ENCODE peak calls at places on chromosomes 2 and 18, in ten cellular contexts. One of them, this sample, is unnamed.

GRCh38 chr2:105792561-105792960 is 47.8 kb downstream of the NCK2 start:
- DNase-seq in naive B cell: no peak
- DNase-seq in central memory CD8-positive, alpha-beta T cell: no peak
- DNase-seq in stimulated activated CD4-positive, alpha-beta T cell treated with anti-CD3 and anti-CD28 coated beads, Interleukin-2, amount 100 ng/mL, for 48 hours: no peak
- DNase-seq in naive thymus-derived CD4-positive, alpha-beta T cell: no peak
- DNase-seq in HS-5: no peak
- DNase-seq in NCI-H1105: no peak
- DNase-seq in cerebellar nuclear complex: no peak
- DNase-seq in GM12878: no peak
- DNase-seq in psoas muscle: no peak
- DNase-seq in this sample: no peak

GRCh38 chr2:127220102-127220806 is at the start of gene CYP27C1:
- DNase-seq in naive B cell: no peak
- DNase-seq in central memory CD8-positive, alpha-beta T cell: no peak
- DNase-seq in stimulated activated CD4-positive, alpha-beta T cell treated with anti-CD3 and anti-CD28 coated beads, Interleukin-2, amount 100 ng/mL, for 48 hours: no peak
- DNase-seq in naive thymus-derived CD4-positive, alpha-beta T cell: no peak
- DNase-seq in HS-5: no peak
- DNase-seq in NCI-H1105: no peak
- DNase-seq in cerebellar nuclear complex: no peak
- DNase-seq in GM12878: no peak
- DNase-seq in psoas muscle: no peak
- DNase-seq in this sample: no peak

GRCh38 chr2:150938586-150938985 is 323.1 kb downstream of the RBM43 start:
- DNase-seq in naive B cell: no peak
- DNase-seq in central memory CD8-positive, alpha-beta T cell: no peak
- DNase-seq in stimulated activated CD4-positive, alpha-beta T cell treated with anti-CD3 and anti-CD28 coated beads, Interleukin-2, amount 100 ng/mL, for 48 hours: no peak
- DNase-seq in naive thymus-derived CD4-positive, alpha-beta T cell: no peak
- DNase-seq in HS-5: no peak
- DNase-seq in NCI-H1105: no peak
- DNase-seq in cerebellar nuclear complex: no peak
- DNase-seq in GM12878: no peak
- DNase-seq in psoas muscle: no peak
- DNase-seq in this sample: no peak

GRCh38 chr2:109531221-109531620 is 82.5 kb downstream of the SEPTIN10 start:
- DNase-seq in naive B cell: no peak
- DNase-seq in central memory CD8-positive, alpha-beta T cell: no peak
- DNase-seq in stimulated activated CD4-positive, alpha-beta T cell treated with anti-CD3 and anti-CD28 coated beads, Interleukin-2, amount 100 ng/mL, for 48 hours: no peak
- DNase-seq in naive thymus-derived CD4-positive, alpha-beta T cell: no peak
- DNase-seq in HS-5: no peak
- DNase-seq in NCI-H1105: no peak
- DNase-seq in cerebellar nuclear complex: no peak
- DNase-seq in GM12878: no peak
- DNase-seq in psoas muscle: no peak
- DNase-seq in this sample: no peak

GRCh38 chr2:105802587-105802986 is 57.9 kb downstream of the NCK2 start:
- DNase-seq in naive B cell: peak; percentile 81
- DNase-seq in central memory CD8-positive, alpha-beta T cell: no peak
- DNase-seq in stimulated activated CD4-positive, alpha-beta T cell treated with anti-CD3 and anti-CD28 coated beads, Interleukin-2, amount 100 ng/mL, for 48 hours: peak; percentile 46
- DNase-seq in naive thymus-derived CD4-positive, alpha-beta T cell: peak; percentile 59
- DNase-seq in HS-5: no peak
- DNase-seq in NCI-H1105: no peak
- DNase-seq in cerebellar nuclear complex: no peak
- DNase-seq in GM12878: peak; percentile 74
- DNase-seq in psoas muscle: no peak
- DNase-seq in this sample: no peak

GRCh38 chr2:216023055-216023648 is 9.8 kb upstream of the MREG start:
- DNase-seq in naive B cell: peak; percentile 29
- DNase-seq in central memory CD8-positive, alpha-beta T cell: no peak
- DNase-seq in stimulated activated CD4-positive, alpha-beta T cell treated with anti-CD3 and anti-CD28 coated beads, Interleukin-2, amount 100 ng/mL, for 48 hours: peak; percentile 45
- DNase-seq in naive thymus-derived CD4-positive, alpha-beta T cell: no peak
- DNase-seq in HS-5: no peak
- DNase-seq in NCI-H1105: peak; percentile 7
- DNase-seq in cerebellar nuclear complex: no peak
- DNase-seq in GM12878: no peak
- DNase-seq in psoas muscle: no peak
- DNase-seq in this sample: peak; percentile 28

GRCh38 chr18:74905245-74905644 is 303.7 kb downstream of the PTGR3 start:
- DNase-seq in naive B cell: no peak
- DNase-seq in central memory CD8-positive, alpha-beta T cell: no peak
- DNase-seq in stimulated activated CD4-positive, alpha-beta T cell treated with anti-CD3 and anti-CD28 coated beads, Interleukin-2, amount 100 ng/mL, for 48 hours: no peak
- DNase-seq in naive thymus-derived CD4-positive, alpha-beta T cell: no peak
- DNase-seq in HS-5: no peak
- DNase-seq in NCI-H1105: no peak
- DNase-seq in cerebellar nuclear complex: no peak
- DNase-seq in GM12878: no peak
- DNase-seq in psoas muscle: no peak
- DNase-seq in this sample: peak; percentile 84

GRCh38 chr2:172372436-172372835 is 55.0 kb upstream of the ITGA6 start:
- DNase-seq in naive B cell: no peak
- DNase-seq in central memory CD8-positive, alpha-beta T cell: no peak
- DNase-seq in stimulated activated CD4-positive, alpha-beta T cell treated with anti-CD3 and anti-CD28 coated beads, Interleukin-2, amount 100 ng/mL, for 48 hours: no peak
- DNase-seq in naive thymus-derived CD4-positive, alpha-beta T cell: no peak
- DNase-seq in HS-5: no peak
- DNase-seq in NCI-H1105: peak; percentile 25
- DNase-seq in cerebellar nuclear complex: no peak
- DNase-seq in GM12878: no peak
- DNase-seq in psoas muscle: no peak
- DNase-seq in this sample: no peak

GRCh38 chr2:183671233-183671632 is 547.0 kb downstream of the NUP35 start:
- DNase-seq in naive B cell: no peak
- DNase-seq in central memory CD8-positive, alpha-beta T cell: no peak
- DNase-seq in stimulated activated CD4-positive, alpha-beta T cell treated with anti-CD3 and anti-CD28 coated beads, Interleukin-2, amount 100 ng/mL, for 48 hours: no peak
- DNase-seq in naive thymus-derived CD4-positive, alpha-beta T cell: no peak
- DNase-seq in HS-5: no peak
- DNase-seq in NCI-H1105: no peak
- DNase-seq in cerebellar nuclear complex: no peak
- DNase-seq in GM12878: no peak
- DNase-seq in psoas muscle: no peak
- DNase-seq in this sample: no peak

GRCh38 chr18:1294229-1294628 is 389.6 kb downstream of the ADCYAP1 start:
- DNase-seq in naive B cell: no peak
- DNase-seq in central memory CD8-positive, alpha-beta T cell: no peak
- DNase-seq in stimulated activated CD4-positive, alpha-beta T cell treated with anti-CD3 and anti-CD28 coated beads, Interleukin-2, amount 100 ng/mL, for 48 hours: no peak
- DNase-seq in naive thymus-derived CD4-positive, alpha-beta T cell: no peak
- DNase-seq in HS-5: no peak
- DNase-seq in NCI-H1105: no peak
- DNase-seq in cerebellar nuclear complex: no peak
- DNase-seq in GM12878: no peak
- DNase-seq in psoas muscle: no peak
- DNase-seq in this sample: no peak

GRCh38 chr2:9398881-9399805 is 24.2 kb downstream of the ITGB1BP1 start:
- DNase-seq in naive B cell: no peak
- DNase-seq in central memory CD8-positive, alpha-beta T cell: no peak
- DNase-seq in stimulated activated CD4-positive, alpha-beta T cell treated with anti-CD3 and anti-CD28 coated beads, Interleukin-2, amount 100 ng/mL, for 48 hours: no peak
- DNase-seq in naive thymus-derived CD4-positive, alpha-beta T cell: no peak
- DNase-seq in HS-5: no peak
- DNase-seq in NCI-H1105: no peak
- DNase-seq in cerebellar nuclear complex: no peak
- DNase-seq in GM12878: no peak
- DNase-seq in psoas muscle: no peak
- DNase-seq in this sample: no peak

GRCh38 chr2:191321861-191322662 is 76.9 kb downstream of the MYO1B start:
- DNase-seq in naive B cell: peak; percentile 56
- DNase-seq in central memory CD8-positive, alpha-beta T cell: no peak
- DNase-seq in stimulated activated CD4-positive, alpha-beta T cell treated with anti-CD3 and anti-CD28 coated beads, Interleukin-2, amount 100 ng/mL, for 48 hours: no peak
- DNase-seq in naive thymus-derived CD4-positive, alpha-beta T cell: no peak
- DNase-seq in HS-5: peak; percentile 64
- DNase-seq in NCI-H1105: no peak
- DNase-seq in cerebellar nuclear complex: no peak
- DNase-seq in GM12878: no peak
- DNase-seq in psoas muscle: no peak
- DNase-seq in this sample: no peak

GRCh38 chr2:62112192-62112591 is 83.7 kb upstream of the B3GNT2 start:
- DNase-seq in naive B cell: no peak
- DNase-seq in central memory CD8-positive, alpha-beta T cell: no peak
- DNase-seq in stimulated activated CD4-positive, alpha-beta T cell treated with anti-CD3 and anti-CD28 coated beads, Interleukin-2, amount 100 ng/mL, for 48 hours: no peak
- DNase-seq in naive thymus-derived CD4-positive, alpha-beta T cell: no peak
- DNase-seq in HS-5: no peak
- DNase-seq in NCI-H1105: no peak
- DNase-seq in cerebellar nuclear complex: no peak
- DNase-seq in GM12878: no peak
- DNase-seq in psoas muscle: no peak
- DNase-seq in this sample: no peak

GRCh38 chr2:26696352-26696816 is 3.9 kb downstream of the KCNK3 start:
- DNase-seq in naive B cell: no peak
- DNase-seq in central memory CD8-positive, alpha-beta T cell: no peak
- DNase-seq in stimulated activated CD4-positive, alpha-beta T cell treated with anti-CD3 and anti-CD28 coated beads, Interleukin-2, amount 100 ng/mL, for 48 hours: no peak
- DNase-seq in naive thymus-derived CD4-positive, alpha-beta T cell: no peak
- DNase-seq in HS-5: peak; percentile 97
- DNase-seq in NCI-H1105: no peak
- DNase-seq in cerebellar nuclear complex: peak; percentile 90
- DNase-seq in GM12878: no peak
- DNase-seq in psoas muscle: no peak
- DNase-seq in this sample: no peak

GRCh38 chr2:47903781-47904447 is 2.4 kb downstream of the FBXO11 start:
- DNase-seq in naive B cell: no peak
- DNase-seq in central memory CD8-positive, alpha-beta T cell: no peak
- DNase-seq in stimulated activated CD4-positive, alpha-beta T cell treated with anti-CD3 and anti-CD28 coated beads, Interleukin-2, amount 100 ng/mL, for 48 hours: no peak
- DNase-seq in naive thymus-derived CD4-positive, alpha-beta T cell: no peak
- DNase-seq in HS-5: no peak
- DNase-seq in NCI-H1105: no peak
- DNase-seq in cerebellar nuclear complex: no peak
- DNase-seq in GM12878: no peak
- DNase-seq in psoas muscle: no peak
- DNase-seq in this sample: no peak

GRCh38 chr2:177553176-177553909 is 160.8 kb downstream of the AGPS start:
- DNase-seq in naive B cell: no peak
- DNase-seq in central memory CD8-positive, alpha-beta T cell: no peak
- DNase-seq in stimulated activated CD4-positive, alpha-beta T cell treated with anti-CD3 and anti-CD28 coated beads, Interleukin-2, amount 100 ng/mL, for 48 hours: no peak
- DNase-seq in naive thymus-derived CD4-positive, alpha-beta T cell: no peak
- DNase-seq in HS-5: no peak
- DNase-seq in NCI-H1105: peak; percentile 31
- DNase-seq in cerebellar nuclear complex: no peak
- DNase-seq in GM12878: no peak
- DNase-seq in psoas muscle: no peak
- DNase-seq in this sample: peak; percentile 49